ENCODE peak calls at places on chromosomes 16 and 17, in six cellular contexts. One of them, this sample, is unnamed.
A peak's percentile ranks its signal among the peaks of the same experiment; 100 is the strongest.

GRCh38 chr17:61474235-61474927 is 22.2 kb downstream of the TBX4 start:
- DNase-seq in PC-3: peak; percentile 85
- DNase-seq in SK-N-SH: no peak
- DNase-seq in MM.1S: no peak
- DNase-seq in HCT116: no peak
- DNase-seq in GM23248: peak; percentile 87
- DNase-seq in this sample: no peak

GRCh38 chr16:80299416-80299815 is 241.4 kb upstream of the DYNLRB2 start:
- DNase-seq in PC-3: no peak
- DNase-seq in SK-N-SH: no peak
- DNase-seq in MM.1S: no peak
- DNase-seq in HCT116: no peak
- DNase-seq in GM23248: no peak
- DNase-seq in this sample: no peak

GRCh38 chr16:14658063-14658462 is 25.3 kb downstream of the BFAR start:
- DNase-seq in PC-3: no peak
- DNase-seq in SK-N-SH: no peak
- DNase-seq in MM.1S: peak; percentile 66
- DNase-seq in HCT116: no peak
- DNase-seq in GM23248: no peak
- DNase-seq in this sample: no peak

GRCh38 chr17:9021985-9022552 is 759 bp downstream of the NTN1 start:
- DNase-seq in PC-3: no peak
- DNase-seq in SK-N-SH: peak; percentile 41
- DNase-seq in MM.1S: no peak
- DNase-seq in HCT116: no peak
- DNase-seq in GM23248: peak; percentile 62
- DNase-seq in this sample: peak; percentile 76

GRCh38 chr16:13919330-13919682 is 648 bp upstream of the ERCC4 start:
- DNase-seq in PC-3: peak; percentile 50
- DNase-seq in SK-N-SH: peak; percentile 40
- DNase-seq in MM.1S: peak; percentile 66
- DNase-seq in HCT116: peak; percentile 51
- DNase-seq in GM23248: peak; percentile 70
- DNase-seq in this sample: peak; percentile 42

GRCh38 chr16:22948058-22948602 is 134.2 kb downstream of the HS3ST2 start:
- DNase-seq in PC-3: no peak
- DNase-seq in SK-N-SH: no peak
- DNase-seq in MM.1S: no peak
- DNase-seq in HCT116: no peak
- DNase-seq in GM23248: peak; percentile 44
- DNase-seq in this sample: no peak

GRCh38 chr16:61791465-61791864 is 244.8 kb downstream of the CDH8 start:
- DNase-seq in PC-3: no peak
- DNase-seq in SK-N-SH: no peak
- DNase-seq in MM.1S: no peak
- DNase-seq in HCT116: no peak
- DNase-seq in GM23248: peak; percentile 8
- DNase-seq in this sample: no peak

GRCh38 chr17:50758524-50758923 is 8.8 kb downstream of the ANKRD40CL start:
- DNase-seq in PC-3: no peak
- DNase-seq in SK-N-SH: no peak
- DNase-seq in MM.1S: no peak
- DNase-seq in HCT116: no peak
- DNase-seq in GM23248: no peak
- DNase-seq in this sample: no peak

GRCh38 chr16:84043486-84044107 is 1.0 kb upstream of the SLC38A8 start:
- DNase-seq in PC-3: no peak
- DNase-seq in SK-N-SH: peak; percentile 58
- DNase-seq in MM.1S: no peak
- DNase-seq in HCT116: no peak
- DNase-seq in GM23248: peak; percentile 53
- DNase-seq in this sample: peak; percentile 70

GRCh38 chr16:71917900-71918299 is 22.6 kb downstream of the IST1 start:
- DNase-seq in PC-3: no peak
- DNase-seq in SK-N-SH: no peak
- DNase-seq in MM.1S: no peak
- DNase-seq in HCT116: no peak
- DNase-seq in GM23248: peak; percentile 83
- DNase-seq in this sample: no peak

GRCh38 chr16:46886764-46887523 is 2.8 kb downstream of the GPT2 start:
- DNase-seq in PC-3: no peak
- DNase-seq in SK-N-SH: no peak
- DNase-seq in MM.1S: no peak
- DNase-seq in HCT116: no peak
- DNase-seq in GM23248: no peak
- DNase-seq in this sample: no peak

GRCh38 chr16:69482410-69482951 is 58.1 kb downstream of the CYB5B start:
- DNase-seq in PC-3: no peak
- DNase-seq in SK-N-SH: no peak
- DNase-seq in MM.1S: no peak
- DNase-seq in HCT116: no peak
- DNase-seq in GM23248: peak; percentile 89
- DNase-seq in this sample: peak; percentile 15

GRCh38 chr16:80198265-80198994 is 342.4 kb upstream of the DYNLRB2 start:
- DNase-seq in PC-3: peak; percentile 6
- DNase-seq in SK-N-SH: no peak
- DNase-seq in MM.1S: no peak
- DNase-seq in HCT116: no peak
- DNase-seq in GM23248: peak; percentile 33
- DNase-seq in this sample: no peak

GRCh38 chr16:78507576-78507975 is 408.1 kb downstream of the WWOX start:
- DNase-seq in PC-3: no peak
- DNase-seq in SK-N-SH: no peak
- DNase-seq in MM.1S: no peak
- DNase-seq in HCT116: no peak
- DNase-seq in GM23248: no peak
- DNase-seq in this sample: no peak

GRCh38 chr17:56908061-56908542 is 5.7 kb downstream of the TRIM25 start:
- DNase-seq in PC-3: peak; percentile 70
- DNase-seq in SK-N-SH: no peak
- DNase-seq in MM.1S: peak; percentile 65
- DNase-seq in HCT116: no peak
- DNase-seq in GM23248: no peak
- DNase-seq in this sample: no peak

GRCh38 chr17:173064-173911 is 8.2 kb downstream of the DOC2B start:
- DNase-seq in PC-3: no peak
- DNase-seq in SK-N-SH: peak; percentile 60
- DNase-seq in MM.1S: no peak
- DNase-seq in HCT116: no peak
- DNase-seq in GM23248: no peak
- DNase-seq in this sample: no peak

GRCh38 chr17:77695386-77695785 is 263.1 kb upstream of the TNRC6C start:
- DNase-seq in PC-3: no peak
- DNase-seq in SK-N-SH: no peak
- DNase-seq in MM.1S: no peak
- DNase-seq in HCT116: no peak
- DNase-seq in GM23248: no peak
- DNase-seq in this sample: no peak

GRCh38 chr16:66250686-66251405 is 115.6 kb upstream of the CDH5 start:
- DNase-seq in PC-3: peak; percentile 14
- DNase-seq in SK-N-SH: peak; percentile 63
- DNase-seq in MM.1S: no peak
- DNase-seq in HCT116: no peak
- DNase-seq in GM23248: peak; percentile 74
- DNase-seq in this sample: no peak

GRCh38 chr17:45645330-45645729 is 138.8 kb upstream of the CRHR1 start:
- DNase-seq in PC-3: no peak
- DNase-seq in SK-N-SH: no peak
- DNase-seq in MM.1S: no peak
- DNase-seq in HCT116: no peak
- DNase-seq in GM23248: no peak
- DNase-seq in this sample: no peak

DNA sequence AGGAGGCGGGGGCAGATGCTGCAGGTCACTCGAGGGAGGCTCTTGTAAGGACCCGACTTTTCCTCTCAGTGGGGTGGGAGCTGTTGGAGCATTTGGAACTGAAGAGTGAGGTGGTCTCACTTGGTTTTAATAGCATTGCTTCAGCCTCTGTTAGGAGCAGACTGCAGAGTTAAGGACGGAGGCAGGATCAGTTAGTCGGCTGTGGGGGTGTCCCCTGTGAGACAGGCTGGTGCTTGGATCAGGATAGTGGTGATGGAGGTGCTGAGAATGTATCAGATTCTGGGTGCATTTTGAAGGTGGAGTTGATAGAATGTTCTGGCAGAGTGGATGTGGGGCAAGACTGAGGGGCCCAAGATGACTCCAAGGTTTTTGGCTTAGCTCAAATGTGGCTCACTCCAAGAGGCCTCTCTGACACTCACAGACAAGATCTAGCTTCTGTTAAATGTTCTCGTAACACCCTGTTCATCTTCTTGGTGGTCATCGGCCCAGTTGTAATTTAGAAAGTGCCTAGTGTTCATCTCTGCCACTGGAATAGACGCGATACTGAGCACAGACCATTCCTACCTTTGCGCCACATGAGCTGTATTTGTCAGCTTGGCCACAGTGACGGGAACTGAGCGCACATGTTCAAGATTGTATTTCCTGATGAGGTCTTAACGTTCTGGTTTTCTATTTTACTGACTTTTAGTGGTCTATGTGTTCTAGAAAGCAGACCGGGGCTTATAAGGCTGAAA is 7.5 kb downstream of the LCMT1 start:
- DNase-seq in PC-3: no peak
- DNase-seq in SK-N-SH: no peak
- DNase-seq in MM.1S: no peak
- DNase-seq in HCT116: no peak
- DNase-seq in GM23248: no peak
- DNase-seq in this sample: no peak
- TF ChIP-seq EZH2phosphoT487 in PC-3: no peak
- TF ChIP-seq EZH2phosphoT487 in SK-N-SH: no peak
- TF ChIP-seq EZH2phosphoT487 in MM.1S: no peak
- TF ChIP-seq EZH2phosphoT487 in HCT116: no peak
- TF ChIP-seq EZH2phosphoT487 in GM23248: no peak
- TF ChIP-seq EZH2phosphoT487 in this sample: no peak

DNA sequence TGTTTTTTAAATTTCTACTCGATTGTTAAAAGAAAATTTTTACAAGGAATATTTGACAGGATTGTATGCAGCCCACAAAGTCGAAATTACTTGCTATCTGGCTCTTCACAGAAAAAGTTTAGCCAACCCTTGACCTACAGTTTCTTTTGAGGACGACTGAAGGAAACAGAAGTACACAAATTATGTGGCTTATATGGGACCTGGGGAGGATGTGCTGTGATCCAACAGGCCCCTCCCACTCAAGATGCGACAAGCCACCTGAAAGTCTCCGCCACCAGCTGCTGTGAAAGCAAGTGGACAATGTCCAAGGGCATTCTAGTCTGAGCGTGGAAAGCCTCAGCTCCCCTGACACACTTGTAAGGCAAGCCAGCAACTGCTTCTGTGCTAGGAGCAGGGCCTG is 42.4 kb upstream of the SLC25A19 start:
- DNase-seq in PC-3: no peak
- DNase-seq in SK-N-SH: no peak
- DNase-seq in MM.1S: no peak
- DNase-seq in HCT116: no peak
- DNase-seq in GM23248: no peak
- DNase-seq in this sample: no peak
- H3K27ac ChIP-seq in PC-3: no peak overlapping the region
- H3K27ac ChIP-seq in SK-N-SH: no peak overlapping the region
- H3K27ac ChIP-seq in MM.1S: no peak overlapping the region
- H3K27ac ChIP-seq in HCT116: no peak overlapping the region
- H3K27ac ChIP-seq in GM23248: no peak overlapping the region
- H3K27ac ChIP-seq in this sample: no peak overlapping the region

DNA sequence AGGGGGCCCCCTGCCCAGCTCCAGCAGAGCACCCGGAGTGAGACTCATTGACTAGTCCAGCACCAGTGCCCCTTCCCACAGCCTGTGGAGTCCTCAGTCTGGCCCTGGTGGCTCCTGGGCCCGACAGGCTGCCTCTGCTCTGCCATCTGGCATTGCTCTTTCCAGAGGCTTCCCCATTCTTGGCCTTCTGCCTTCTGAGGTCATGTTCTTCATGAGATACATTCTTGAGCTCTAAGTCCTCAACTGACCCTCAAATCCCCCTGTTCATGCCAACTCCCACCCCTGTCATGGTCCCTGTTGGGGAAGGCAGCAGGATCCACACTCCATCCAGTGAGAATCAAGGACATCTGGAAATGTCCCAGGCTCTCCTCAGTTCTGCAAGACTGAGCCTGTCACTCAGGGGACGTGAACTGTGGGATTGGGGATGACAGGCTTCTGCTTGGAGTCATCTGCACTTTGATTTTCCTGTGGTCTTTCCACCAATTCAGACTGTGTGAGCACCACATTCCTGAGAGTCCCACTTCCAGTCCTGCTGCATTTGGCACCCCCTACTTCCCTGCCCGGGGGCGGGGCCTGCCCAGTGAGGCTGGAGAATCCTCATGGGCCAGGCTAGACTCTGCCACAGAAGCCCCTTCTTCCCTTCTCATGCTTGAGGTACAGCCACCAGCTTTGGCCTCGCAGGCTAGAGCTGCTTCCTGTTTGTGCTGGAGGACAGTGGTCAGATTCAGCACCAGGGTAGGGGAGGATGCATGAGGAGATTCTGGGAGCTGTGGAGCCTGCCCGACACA is 2.7 kb downstream of the TRPV2 start:
- DNase-seq in PC-3: peak; percentile 37
- DNase-seq in SK-N-SH: no peak
- DNase-seq in MM.1S: no peak
- DNase-seq in HCT116: no peak
- DNase-seq in GM23248: peak; percentile 70
- DNase-seq in this sample: no peak
- H3K9ac ChIP-seq in PC-3: no peak overlapping the region
- H3K9ac ChIP-seq in SK-N-SH: peak overlapping the region; percentile 41
- H3K9ac ChIP-seq in MM.1S: no peak overlapping the region
- H3K9ac ChIP-seq in HCT116: peak overlapping the region; percentile 8
- H3K9ac ChIP-seq in GM23248: peak overlapping the region; percentile 3
- H3K9ac ChIP-seq in this sample: no peak overlapping the region

DNA sequence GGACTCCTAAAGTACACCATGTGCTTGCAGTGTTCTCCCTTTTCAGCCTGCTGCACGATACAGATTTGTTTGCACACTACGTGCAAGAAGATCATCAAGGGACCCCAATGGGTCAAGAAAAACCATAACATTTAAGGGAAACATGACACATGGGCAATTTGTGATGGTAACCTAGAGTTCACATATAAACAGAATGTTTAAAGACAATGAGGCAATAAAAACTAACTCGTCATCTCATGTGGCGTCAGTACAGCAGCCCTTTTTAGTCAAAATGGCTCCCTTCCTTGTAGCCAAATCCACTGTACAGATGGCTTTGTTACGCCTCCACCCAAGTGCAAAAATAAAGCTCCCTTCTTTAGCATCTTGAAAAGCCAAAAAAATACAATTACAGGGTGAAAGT is 173.7 kb downstream of the CDK5R1 start:
- DNase-seq in PC-3: no peak
- DNase-seq in SK-N-SH: no peak
- DNase-seq in MM.1S: no peak
- DNase-seq in HCT116: no peak
- DNase-seq in GM23248: no peak
- DNase-seq in this sample: no peak
- TF ChIP-seq EZH2phosphoT487 in PC-3: no peak
- TF ChIP-seq EZH2phosphoT487 in SK-N-SH: no peak
- TF ChIP-seq EZH2phosphoT487 in MM.1S: no peak
- TF ChIP-seq EZH2phosphoT487 in HCT116: no peak
- TF ChIP-seq EZH2phosphoT487 in GM23248: no peak
- TF ChIP-seq EZH2phosphoT487 in this sample: no peak

This sample was measured in neural progenitor cell.